ENCODE peak calls at places on chromosomes 1 and 21, in four cellular contexts. One of them, this sample, is unnamed.

GRCh38 chr1:10694274-10694632 is 102.2 kb downstream of the CASZ1 start:
- DNase-seq in stimulated activated CD4-positive, alpha-beta T cell treated with anti-CD3 and anti-CD28 coated beads, TNF-alpha, amount 100 ng/mL, for 48 hours: no peak
- DNase-seq in NCI-H1417: no peak
- DNase-seq in stimulated activated CD8-positive, alpha-beta memory T cell treated with anti-CD3 and anti-CD28 coated beads, Interleukin-4, amount 100 ng/mL, for 24 hours: peak; percentile 47
- DNase-seq in this sample: peak; percentile 81

GRCh38 chr1:30407030-30407861 is 316.1 kb downstream of the MATN1 start:
- DNase-seq in stimulated activated CD4-positive, alpha-beta T cell treated with anti-CD3 and anti-CD28 coated beads, TNF-alpha, amount 100 ng/mL, for 48 hours: no peak
- DNase-seq in NCI-H1417: no peak
- DNase-seq in stimulated activated CD8-positive, alpha-beta memory T cell treated with anti-CD3 and anti-CD28 coated beads, Interleukin-4, amount 100 ng/mL, for 24 hours: no peak
- DNase-seq in this sample: no peak

GRCh38 chr1:54229281-54229891 is 29.4 kb downstream of the MRPL37 start:
- DNase-seq in NCI-H1417: no peak
- DNase-seq in stimulated activated CD8-positive, alpha-beta memory T cell treated with anti-CD3 and anti-CD28 coated beads, Interleukin-4, amount 100 ng/mL, for 24 hours: peak; percentile 19
- DNase-seq in stimulated activated CD4-positive, alpha-beta T cell treated with anti-CD3 and anti-CD28 coated beads, TNF-alpha, amount 100 ng/mL, for 48 hours: peak; percentile 21
- DNase-seq in this sample: no peak

GRCh38 chr1:227062306-227062705 is 122.2 kb downstream of the COQ8A start:
- DNase-seq in stimulated activated CD8-positive, alpha-beta memory T cell treated with anti-CD3 and anti-CD28 coated beads, Interleukin-4, amount 100 ng/mL, for 24 hours: no peak
- DNase-seq in stimulated activated CD4-positive, alpha-beta T cell treated with anti-CD3 and anti-CD28 coated beads, TNF-alpha, amount 100 ng/mL, for 48 hours: no peak
- DNase-seq in NCI-H1417: no peak
- DNase-seq in this sample: no peak

GRCh38 chr1:30117685-30118084 is 605.7 kb downstream of the MATN1 start:
- DNase-seq in NCI-H1417: no peak
- DNase-seq in stimulated activated CD4-positive, alpha-beta T cell treated with anti-CD3 and anti-CD28 coated beads, TNF-alpha, amount 100 ng/mL, for 48 hours: no peak
- DNase-seq in stimulated activated CD8-positive, alpha-beta memory T cell treated with anti-CD3 and anti-CD28 coated beads, Interleukin-4, amount 100 ng/mL, for 24 hours: no peak
- DNase-seq in this sample: no peak

GRCh38 chr1:7299994-7300393 is 471.1 kb upstream of the VAMP3 start:
- DNase-seq in stimulated activated CD8-positive, alpha-beta memory T cell treated with anti-CD3 and anti-CD28 coated beads, Interleukin-4, amount 100 ng/mL, for 24 hours: no peak
- DNase-seq in NCI-H1417: no peak
- DNase-seq in stimulated activated CD4-positive, alpha-beta T cell treated with anti-CD3 and anti-CD28 coated beads, TNF-alpha, amount 100 ng/mL, for 48 hours: no peak
- DNase-seq in this sample: no peak

GRCh38 chr1:32869844-32870614 is 683 bp downstream of the FNDC5 start:
- DNase-seq in stimulated activated CD4-positive, alpha-beta T cell treated with anti-CD3 and anti-CD28 coated beads, TNF-alpha, amount 100 ng/mL, for 48 hours: no peak
- DNase-seq in NCI-H1417: no peak
- DNase-seq in stimulated activated CD8-positive, alpha-beta memory T cell treated with anti-CD3 and anti-CD28 coated beads, Interleukin-4, amount 100 ng/mL, for 24 hours: no peak
- DNase-seq in this sample: no peak

GRCh38 chr1:15308135-15308534 is 61.1 kb downstream of the FHAD1 start:
- DNase-seq in stimulated activated CD8-positive, alpha-beta memory T cell treated with anti-CD3 and anti-CD28 coated beads, Interleukin-4, amount 100 ng/mL, for 24 hours: no peak
- DNase-seq in NCI-H1417: no peak
- DNase-seq in stimulated activated CD4-positive, alpha-beta T cell treated with anti-CD3 and anti-CD28 coated beads, TNF-alpha, amount 100 ng/mL, for 48 hours: no peak
- DNase-seq in this sample: no peak

GRCh38 chr1:117928881-117929339 is 511 bp downstream of the GDAP2 start:
- DNase-seq in NCI-H1417: peak; percentile 57
- DNase-seq in stimulated activated CD8-positive, alpha-beta memory T cell treated with anti-CD3 and anti-CD28 coated beads, Interleukin-4, amount 100 ng/mL, for 24 hours: peak; percentile 27
- DNase-seq in stimulated activated CD4-positive, alpha-beta T cell treated with anti-CD3 and anti-CD28 coated beads, TNF-alpha, amount 100 ng/mL, for 48 hours: no peak
- DNase-seq in this sample: peak; percentile 50

GRCh38 chr1:216075339-216075738 is 347.9 kb downstream of the USH2A start:
- DNase-seq in NCI-H1417: no peak
- DNase-seq in stimulated activated CD8-positive, alpha-beta memory T cell treated with anti-CD3 and anti-CD28 coated beads, Interleukin-4, amount 100 ng/mL, for 24 hours: no peak
- DNase-seq in stimulated activated CD4-positive, alpha-beta T cell treated with anti-CD3 and anti-CD28 coated beads, TNF-alpha, amount 100 ng/mL, for 48 hours: no peak
- DNase-seq in this sample: no peak

GRCh38 chr1:223084466-223084865 is 58.6 kb downstream of the TLR5 start:
- DNase-seq in stimulated activated CD8-positive, alpha-beta memory T cell treated with anti-CD3 and anti-CD28 coated beads, Interleukin-4, amount 100 ng/mL, for 24 hours: no peak
- DNase-seq in stimulated activated CD4-positive, alpha-beta T cell treated with anti-CD3 and anti-CD28 coated beads, TNF-alpha, amount 100 ng/mL, for 48 hours: no peak
- DNase-seq in NCI-H1417: no peak
- DNase-seq in this sample: peak; percentile 57

GRCh38 chr1:59057211-59057694 is 239.6 kb upstream of the FGGY start:
- DNase-seq in NCI-H1417: no peak
- DNase-seq in stimulated activated CD8-positive, alpha-beta memory T cell treated with anti-CD3 and anti-CD28 coated beads, Interleukin-4, amount 100 ng/mL, for 24 hours: no peak
- DNase-seq in stimulated activated CD4-positive, alpha-beta T cell treated with anti-CD3 and anti-CD28 coated beads, TNF-alpha, amount 100 ng/mL, for 48 hours: no peak
- DNase-seq in this sample: no peak

GRCh38 chr21:40254540-40255455 is 387.6 kb downstream of the PCP4 start:
- DNase-seq in stimulated activated CD4-positive, alpha-beta T cell treated with anti-CD3 and anti-CD28 coated beads, TNF-alpha, amount 100 ng/mL, for 48 hours: no peak
- DNase-seq in NCI-H1417: no peak
- DNase-seq in stimulated activated CD8-positive, alpha-beta memory T cell treated with anti-CD3 and anti-CD28 coated beads, Interleukin-4, amount 100 ng/mL, for 24 hours: no peak
- DNase-seq in this sample: no peak

GRCh38 chr1:181910905-181911304 is 150.6 kb downstream of the ZNF648 start:
- DNase-seq in stimulated activated CD4-positive, alpha-beta T cell treated with anti-CD3 and anti-CD28 coated beads, TNF-alpha, amount 100 ng/mL, for 48 hours: no peak
- DNase-seq in stimulated activated CD8-positive, alpha-beta memory T cell treated with anti-CD3 and anti-CD28 coated beads, Interleukin-4, amount 100 ng/mL, for 24 hours: no peak
- DNase-seq in NCI-H1417: no peak
- DNase-seq in this sample: no peak

GRCh38 chr1:36160949-36161485 is 5.1 kb downstream of the MAP7D1 start:
- DNase-seq in NCI-H1417: no peak
- DNase-seq in stimulated activated CD8-positive, alpha-beta memory T cell treated with anti-CD3 and anti-CD28 coated beads, Interleukin-4, amount 100 ng/mL, for 24 hours: peak; percentile 48
- DNase-seq in stimulated activated CD4-positive, alpha-beta T cell treated with anti-CD3 and anti-CD28 coated beads, TNF-alpha, amount 100 ng/mL, for 48 hours: peak; percentile 55
- DNase-seq in this sample: peak; percentile 64

GRCh38 chr1:77783141-77783540 is 3.7 kb downstream of the MIGA1 start:
- DNase-seq in stimulated activated CD4-positive, alpha-beta T cell treated with anti-CD3 and anti-CD28 coated beads, TNF-alpha, amount 100 ng/mL, for 48 hours: no peak
- DNase-seq in NCI-H1417: no peak
- DNase-seq in stimulated activated CD8-positive, alpha-beta memory T cell treated with anti-CD3 and anti-CD28 coated beads, Interleukin-4, amount 100 ng/mL, for 24 hours: no peak
- DNase-seq in this sample: no peak